ENCODE peak calls at places on chromosomes 3 and 15, in six cellular contexts. One of them, this sample, is unnamed. For H3K36me3, the result is how much of the 10 kb centered on the place peaks cover.

GRCh38 chr3:14145670-14146380 is 21.0 kb downstream of the TMEM43 start:
- DNase-seq in left ventricle myocardium inferior: no peak
- DNase-seq in Peyer's patch: no peak
- DNase-seq in spleen: no peak
- DNase-seq in GM23338: peak
- DNase-seq in hepatocyte: no peak
- DNase-seq in this sample: no peak

GRCh38 chr3:145272684-145273083 is 888.3 kb downstream of the PLOD2 start:
- DNase-seq in left ventricle myocardium inferior: no peak
- DNase-seq in Peyer's patch: no peak
- DNase-seq in spleen: no peak
- DNase-seq in GM23338: no peak
- DNase-seq in hepatocyte: peak
- DNase-seq in this sample: no peak

GRCh38 chr15:42344763-42345162 is 14.5 kb upstream of the CAPN3 start:
- DNase-seq in left ventricle myocardium inferior: no peak
- DNase-seq in Peyer's patch: no peak
- DNase-seq in spleen: no peak
- DNase-seq in GM23338: no peak
- DNase-seq in hepatocyte: peak
- DNase-seq in this sample: no peak

GRCh38 chr3:108185536-108185935 is 36.7 kb downstream of the IFT57 start:
- DNase-seq in left ventricle myocardium inferior: no peak
- DNase-seq in Peyer's patch: no peak
- DNase-seq in spleen: no peak
- DNase-seq in GM23338: no peak
- DNase-seq in hepatocyte: no peak
- DNase-seq in this sample: no peak

GRCh38 chr15:58517252-58517681 is 85.5 kb downstream of the LIPC start:
- DNase-seq in left ventricle myocardium inferior: no peak
- DNase-seq in Peyer's patch: no peak
- DNase-seq in spleen: no peak
- DNase-seq in GM23338: peak
- DNase-seq in hepatocyte: no peak
- DNase-seq in this sample: no peak

GRCh38 chr3:35829499-35829898 is 190.2 kb downstream of the ARPP21 start:
- DNase-seq in left ventricle myocardium inferior: no peak
- DNase-seq in Peyer's patch: no peak
- DNase-seq in spleen: no peak
- DNase-seq in GM23338: no peak
- DNase-seq in hepatocyte: peak
- DNase-seq in this sample: no peak

GRCh38 chr3:159455741-159456181 is 532.9 kb upstream of the IL12A start:
- DNase-seq in left ventricle myocardium inferior: no peak
- DNase-seq in Peyer's patch: no peak
- DNase-seq in spleen: no peak
- DNase-seq in GM23338: no peak
- DNase-seq in hepatocyte: no peak
- DNase-seq in this sample: no peak

GRCh38 chr3:182139627-182140357 is 428.1 kb downstream of the SOX2 start:
- DNase-seq in left ventricle myocardium inferior: no peak
- DNase-seq in Peyer's patch: no peak
- DNase-seq in spleen: no peak
- DNase-seq in GM23338: peak
- DNase-seq in hepatocyte: peak
- DNase-seq in this sample: no peak

GRCh38 chr3:12004741-12005513 is 739 bp downstream of the SYN2 start:
- DNase-seq in left ventricle myocardium inferior: no peak
- DNase-seq in Peyer's patch: no peak
- DNase-seq in spleen: no peak
- DNase-seq in GM23338: peak
- DNase-seq in hepatocyte: no peak
- DNase-seq in this sample: no peak

GRCh38 chr3:18657858-18658820 is 233.0 kb upstream of the SATB1 start:
- DNase-seq in left ventricle myocardium inferior: no peak
- DNase-seq in Peyer's patch: no peak
- DNase-seq in spleen: no peak
- DNase-seq in GM23338: no peak
- DNase-seq in hepatocyte: peak
- DNase-seq in this sample: no peak

GRCh38 chr15:62931650-62932049 is 110.9 kb upstream of the TPM1 start:
- DNase-seq in left ventricle myocardium inferior: no peak
- DNase-seq in Peyer's patch: no peak
- DNase-seq in spleen: no peak
- DNase-seq in GM23338: no peak
- DNase-seq in hepatocyte: no peak
- DNase-seq in this sample: no peak

GRCh38 chr3:140863481-140864084 is 78.1 kb upstream of the SLC25A36 start:
- DNase-seq in left ventricle myocardium inferior: no peak
- DNase-seq in Peyer's patch: peak
- DNase-seq in spleen: no peak
- DNase-seq in GM23338: peak
- DNase-seq in hepatocyte: peak
- DNase-seq in this sample: peak

GRCh38 chr3:126036056-126036549 is 47.8 kb downstream of the SLC41A3 start:
- DNase-seq in left ventricle myocardium inferior: no peak
- DNase-seq in Peyer's patch: peak
- DNase-seq in spleen: no peak
- DNase-seq in GM23338: no peak
- DNase-seq in hepatocyte: no peak
- DNase-seq in this sample: no peak

DNA sequence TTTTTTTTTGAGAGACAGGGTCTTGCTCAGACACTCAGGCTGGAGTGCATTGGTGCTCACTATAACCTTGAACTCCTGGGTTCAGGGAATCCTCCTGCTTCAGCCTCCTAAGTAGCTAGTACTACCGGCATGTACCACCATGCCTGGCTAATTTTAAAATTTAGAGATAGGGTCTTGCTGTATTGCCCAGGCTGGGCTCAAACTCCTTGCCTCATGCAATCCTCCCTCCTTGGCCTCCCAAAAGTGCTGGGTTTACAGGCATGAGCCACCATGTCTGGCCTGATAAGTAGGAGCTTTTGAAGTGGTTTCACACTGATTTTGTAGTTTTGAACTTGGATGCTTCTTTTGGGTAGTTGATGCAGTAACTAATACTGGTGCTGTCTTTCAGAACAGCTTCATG is 7.8 kb downstream of the MAP2K1 start:
- DNase-seq in left ventricle myocardium inferior: no peak
- DNase-seq in Peyer's patch: no peak
- DNase-seq in spleen: no peak
- DNase-seq in GM23338: no peak
- DNase-seq in hepatocyte: no peak
- DNase-seq in this sample: no peak
- H3K36me3 ChIP-seq in left ventricle myocardium inferior: under half
- H3K36me3 ChIP-seq in Peyer's patch: under half
- H3K36me3 ChIP-seq in spleen: under half
- H3K36me3 ChIP-seq in GM23338: under half
- H3K36me3 ChIP-seq in hepatocyte: under half
- H3K36me3 ChIP-seq in this sample: under half

DNA sequence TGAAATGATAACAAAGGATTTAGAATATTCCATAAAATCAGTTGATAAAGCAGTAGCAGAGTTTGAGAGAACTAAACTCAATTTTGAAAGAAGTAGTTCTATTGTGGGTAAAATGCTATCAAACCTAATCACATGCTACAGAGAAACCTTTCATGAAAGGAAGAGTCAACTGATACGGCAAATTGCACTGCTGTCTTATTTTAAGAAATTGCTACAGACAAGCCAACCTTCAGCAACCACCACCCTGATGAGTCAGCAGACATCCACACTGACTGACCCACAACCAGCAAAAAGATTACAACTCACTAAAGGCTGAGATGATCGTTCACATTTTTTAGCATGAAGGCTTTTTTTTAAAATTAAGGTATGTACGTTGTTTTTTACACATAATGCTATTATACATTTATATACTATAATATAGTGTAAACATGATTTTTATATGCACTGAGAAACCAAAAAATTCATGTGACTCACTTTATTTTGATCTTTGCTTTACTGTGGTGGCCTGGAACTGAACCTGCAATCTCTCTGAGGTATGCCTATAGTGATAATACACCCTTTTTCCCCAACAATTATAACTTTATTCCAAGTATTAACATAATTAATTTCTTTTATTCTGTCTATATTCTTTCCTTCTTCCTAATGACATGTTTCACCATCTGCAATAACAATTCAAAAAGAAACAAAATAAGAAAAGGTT is 109.9 kb downstream of the TBC1D5 start:
- DNase-seq in left ventricle myocardium inferior: no peak
- DNase-seq in Peyer's patch: no peak
- DNase-seq in spleen: no peak
- DNase-seq in GM23338: no peak
- DNase-seq in hepatocyte: peak
- DNase-seq in this sample: no peak
- H3K36me3 ChIP-seq in left ventricle myocardium inferior: under half
- H3K36me3 ChIP-seq in Peyer's patch: under half
- H3K36me3 ChIP-seq in spleen: under half
- H3K36me3 ChIP-seq in GM23338: under half
- H3K36me3 ChIP-seq in hepatocyte: under half
- H3K36me3 ChIP-seq in this sample: under half

GRCh38 chr3:48573973-48574585 is 10.5 kb upstream of the UCN2 start:
- DNase-seq in left ventricle myocardium inferior: no peak
- DNase-seq in Peyer's patch: no peak
- DNase-seq in spleen: no peak
- DNase-seq in GM23338: no peak
- DNase-seq in hepatocyte: no peak
- DNase-seq in this sample: no peak

GRCh38 chr3:48576647-48577046 is 13.1 kb upstream of the UCN2 start:
- DNase-seq in left ventricle myocardium inferior: no peak
- DNase-seq in Peyer's patch: no peak
- DNase-seq in spleen: no peak
- DNase-seq in GM23338: no peak
- DNase-seq in hepatocyte: no peak
- DNase-seq in this sample: no peak

GRCh38 chr3:48571938-48572337 is 8.4 kb upstream of the UCN2 start:
- DNase-seq in left ventricle myocardium inferior: no peak
- DNase-seq in Peyer's patch: no peak
- DNase-seq in spleen: no peak
- DNase-seq in GM23338: no peak
- DNase-seq in hepatocyte: no peak
- DNase-seq in this sample: no peak

GRCh38 chr3:48572517-48572916 is 8.9 kb upstream of the UCN2 start:
- DNase-seq in left ventricle myocardium inferior: no peak
- DNase-seq in Peyer's patch: no peak
- DNase-seq in spleen: no peak
- DNase-seq in GM23338: no peak
- DNase-seq in hepatocyte: no peak
- DNase-seq in this sample: no peak

GRCh38 chr3:48575366-48575765 is 11.8 kb upstream of the UCN2 start:
- DNase-seq in left ventricle myocardium inferior: no peak
- DNase-seq in Peyer's patch: no peak
- DNase-seq in spleen: no peak
- DNase-seq in GM23338: no peak
- DNase-seq in hepatocyte: no peak
- DNase-seq in this sample: no peak
- H3K36me3 ChIP-seq in left ventricle myocardium inferior: under half
- H3K36me3 ChIP-seq in Peyer's patch: under half
- H3K36me3 ChIP-seq in spleen: under half
- H3K36me3 ChIP-seq in GM23338: under half
- H3K36me3 ChIP-seq in hepatocyte: under half
- H3K36me3 ChIP-seq in this sample: under half

GRCh38 chr3:187729598-187729997 is 15.7 kb downstream of the BCL6 start:
- DNase-seq in left ventricle myocardium inferior: no peak
- DNase-seq in Peyer's patch: no peak
- DNase-seq in spleen: no peak
- DNase-seq in GM23338: no peak
- DNase-seq in hepatocyte: no peak
- DNase-seq in this sample: no peak

GRCh38 chr3:187726564-187726963 is 18.7 kb downstream of the BCL6 start:
- DNase-seq in left ventricle myocardium inferior: no peak
- DNase-seq in Peyer's patch: no peak
- DNase-seq in spleen: no peak
- DNase-seq in GM23338: no peak
- DNase-seq in hepatocyte: no peak
- DNase-seq in this sample: no peak

GRCh38 chr3:187725653-187726370 is 19.5 kb downstream of the BCL6 start:
- DNase-seq in left ventricle myocardium inferior: no peak
- DNase-seq in Peyer's patch: no peak
- DNase-seq in spleen: no peak
- DNase-seq in GM23338: no peak
- DNase-seq in hepatocyte: no peak
- DNase-seq in this sample: no peak

GRCh38 chr3:187728930-187729583 is 16.2 kb downstream of the BCL6 start:
- DNase-seq in left ventricle myocardium inferior: no peak
- DNase-seq in Peyer's patch: no peak
- DNase-seq in spleen: no peak
- DNase-seq in GM23338: no peak
- DNase-seq in hepatocyte: no peak
- DNase-seq in this sample: no peak

DNA sequence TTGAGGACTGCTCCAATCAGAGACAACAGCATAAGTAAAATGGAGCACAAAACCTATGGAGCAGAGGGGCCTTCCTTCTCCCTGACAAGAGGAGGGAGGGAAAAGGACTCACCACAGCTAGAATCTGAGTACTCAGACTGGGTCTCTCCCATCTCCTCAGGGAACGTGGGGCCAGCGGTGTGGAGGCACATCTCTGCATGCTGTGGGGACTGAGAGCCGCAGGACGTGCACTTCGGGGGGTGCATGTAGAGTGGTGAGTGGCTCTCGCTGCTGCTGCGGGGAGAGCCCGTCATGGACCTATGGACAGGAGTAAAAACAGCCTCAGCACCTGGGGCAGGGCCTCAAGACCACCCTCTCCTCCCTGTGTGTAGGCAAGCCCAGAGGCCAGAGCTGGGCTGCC is 17.0 kb downstream of the BCL6 start:
- DNase-seq in left ventricle myocardium inferior: no peak
- DNase-seq in Peyer's patch: no peak
- DNase-seq in spleen: no peak
- DNase-seq in GM23338: no peak
- DNase-seq in hepatocyte: no peak
- DNase-seq in this sample: no peak
- H3K36me3 ChIP-seq in left ventricle myocardium inferior: half or more
- H3K36me3 ChIP-seq in Peyer's patch: under half
- H3K36me3 ChIP-seq in spleen: half or more
- H3K36me3 ChIP-seq in GM23338: under half
- H3K36me3 ChIP-seq in hepatocyte: under half
- H3K36me3 ChIP-seq in this sample: under half

This sample was measured in small intestine.